ENCODE peak calls at places on chromosomes 4 and X, in four cellular contexts. One of them, this sample, is unnamed.

GRCh38 chr4:68011684-68012083 is 48.4 kb upstream of the TMPRSS11A start:
- DNase-seq in lower lobe of right lung: no peak
- DNase-seq in CD8-positive, alpha-beta T cell: no peak
- DNase-seq in tibial artery: no peak
- DNase-seq in this sample: no peak

GRCh38 chrX:96909291-96909690 is 25.6 kb downstream of the RPA4 start:
- DNase-seq in lower lobe of right lung: no peak
- DNase-seq in CD8-positive, alpha-beta T cell: no peak
- DNase-seq in tibial artery: no peak
- DNase-seq in this sample: no peak

GRCh38 chr4:169263791-169264392 is 6.9 kb downstream of the SH3RF1 start:
- DNase-seq in lower lobe of right lung: peak; percentile 71
- DNase-seq in CD8-positive, alpha-beta T cell: no peak
- DNase-seq in tibial artery: no peak
- DNase-seq in this sample: no peak

GRCh38 chr4:71771613-71772012 is 12.3 kb downstream of the GC start:
- DNase-seq in lower lobe of right lung: no peak
- DNase-seq in CD8-positive, alpha-beta T cell: no peak
- DNase-seq in tibial artery: no peak
- DNase-seq in this sample: no peak

GRCh38 chr4:184748251-184748652 is 14.4 kb upstream of the CENPU start:
- DNase-seq in lower lobe of right lung: peak; percentile 68
- DNase-seq in CD8-positive, alpha-beta T cell: no peak
- DNase-seq in tibial artery: no peak
- DNase-seq in this sample: peak; percentile 61

GRCh38 chrX:53281321-53281822 is at the start of gene IQSEC2:
- DNase-seq in lower lobe of right lung: peak; percentile 86
- DNase-seq in CD8-positive, alpha-beta T cell: no peak
- DNase-seq in tibial artery: peak; percentile 93
- DNase-seq in this sample: peak; percentile 19

GRCh38 chrX:107700317-107700774 is 72.0 kb downstream of the PRPS1 start:
- DNase-seq in lower lobe of right lung: no peak
- DNase-seq in CD8-positive, alpha-beta T cell: no peak
- DNase-seq in tibial artery: peak; percentile 73
- DNase-seq in this sample: peak; percentile 66

GRCh38 chrX:130393451-130394074 is 8.1 kb upstream of the GPR119 start:
- DNase-seq in lower lobe of right lung: no peak
- DNase-seq in CD8-positive, alpha-beta T cell: no peak
- DNase-seq in tibial artery: no peak
- DNase-seq in this sample: no peak

GRCh38 chr4:73573794-73574528 is 46.3 kb downstream of the RASSF6 start:
- DNase-seq in lower lobe of right lung: peak; percentile 48
- DNase-seq in CD8-positive, alpha-beta T cell: peak; percentile 4
- DNase-seq in tibial artery: no peak
- DNase-seq in this sample: peak; percentile 64

GRCh38 chr4:74394476-74395136 is 29.7 kb downstream of the EREG start:
- DNase-seq in lower lobe of right lung: no peak
- DNase-seq in CD8-positive, alpha-beta T cell: no peak
- DNase-seq in tibial artery: no peak
- DNase-seq in this sample: no peak

GRCh38 chr4:112130903-112131302 is 14.4 kb upstream of the FAM241A start:
- DNase-seq in lower lobe of right lung: no peak
- DNase-seq in CD8-positive, alpha-beta T cell: no peak
- DNase-seq in tibial artery: no peak
- DNase-seq in this sample: no peak

GRCh38 chrX:5646818-5647217 is 581.8 kb downstream of the NLGN4X start:
- DNase-seq in lower lobe of right lung: no peak
- DNase-seq in CD8-positive, alpha-beta T cell: no peak
- DNase-seq in tibial artery: no peak
- DNase-seq in this sample: no peak

GRCh38 chrX:47169726-47170515 is 23.7 kb upstream of the UBA1 start:
- DNase-seq in lower lobe of right lung: no peak
- DNase-seq in CD8-positive, alpha-beta T cell: no peak
- DNase-seq in tibial artery: no peak
- DNase-seq in this sample: peak; percentile 59

GRCh38 chrX:48511561-48511960 is 2.8 kb downstream of the PORCN start:
- DNase-seq in lower lobe of right lung: no peak
- DNase-seq in CD8-positive, alpha-beta T cell: no peak
- DNase-seq in tibial artery: no peak
- DNase-seq in this sample: no peak

GRCh38 chr4:73698217-73698616 is 42.2 kb upstream of the CXCL8 start:
- DNase-seq in lower lobe of right lung: no peak
- DNase-seq in CD8-positive, alpha-beta T cell: no peak
- DNase-seq in tibial artery: no peak
- DNase-seq in this sample: no peak

GRCh38 chrX:53445977-53446376 is 11.8 kb upstream of the HSD17B10 start:
- DNase-seq in lower lobe of right lung: peak; percentile 45
- DNase-seq in CD8-positive, alpha-beta T cell: peak; percentile 41
- DNase-seq in tibial artery: no peak
- DNase-seq in this sample: no peak

GRCh38 chr4:13546855-13547562 is 2.7 kb upstream of the NKX3-2 start:
- DNase-seq in lower lobe of right lung: no peak
- DNase-seq in CD8-positive, alpha-beta T cell: no peak
- DNase-seq in tibial artery: no peak
- DNase-seq in this sample: no peak

GRCh38 chrX:123878177-123878576 is 18.3 kb downstream of the XIAP start:
- DNase-seq in lower lobe of right lung: no peak
- DNase-seq in CD8-positive, alpha-beta T cell: no peak
- DNase-seq in tibial artery: no peak
- DNase-seq in this sample: no peak

GRCh38 chrX:123873956-123874355 is 14.1 kb downstream of the XIAP start:
- DNase-seq in lower lobe of right lung: no peak
- DNase-seq in CD8-positive, alpha-beta T cell: no peak
- DNase-seq in tibial artery: no peak
- DNase-seq in this sample: no peak

GRCh38 chrX:123876177-123876576 is 16.3 kb downstream of the XIAP start:
- DNase-seq in lower lobe of right lung: no peak
- DNase-seq in CD8-positive, alpha-beta T cell: no peak
- DNase-seq in tibial artery: no peak
- DNase-seq in this sample: no peak

GRCh38 chrX:123881330-123881729 is 21.5 kb downstream of the XIAP start:
- DNase-seq in lower lobe of right lung: no peak
- DNase-seq in CD8-positive, alpha-beta T cell: no peak
- DNase-seq in tibial artery: no peak
- DNase-seq in this sample: no peak

DNA sequence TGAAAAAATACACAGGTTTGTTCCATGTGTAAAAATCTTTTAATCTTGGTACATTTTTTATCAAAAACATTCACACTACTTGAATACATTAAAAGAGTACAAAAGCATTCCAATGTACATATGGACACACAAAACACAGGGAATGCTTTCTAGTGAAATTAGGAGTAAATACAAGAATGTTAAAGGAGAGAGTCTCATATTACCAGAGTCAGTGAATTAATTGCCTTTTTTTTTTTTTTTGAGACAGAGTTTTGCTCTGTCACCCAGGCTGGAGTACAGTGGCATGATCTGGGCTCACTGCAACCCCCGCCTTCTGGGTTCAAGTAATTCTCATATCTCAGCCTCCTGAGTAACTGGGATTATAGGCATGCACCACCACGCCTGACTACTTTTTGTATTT is 17.0 kb downstream of the XIAP start:
- DNase-seq in lower lobe of right lung: no peak
- DNase-seq in CD8-positive, alpha-beta T cell: no peak
- DNase-seq in tibial artery: no peak
- DNase-seq in this sample: no peak
- H3K27ac ChIP-seq in lower lobe of right lung: no peak overlapping the region
- H3K27ac ChIP-seq in CD8-positive, alpha-beta T cell: no peak overlapping the region
- H3K27ac ChIP-seq in tibial artery: no peak overlapping the region
- H3K27ac ChIP-seq in this sample: no peak overlapping the region

DNA sequence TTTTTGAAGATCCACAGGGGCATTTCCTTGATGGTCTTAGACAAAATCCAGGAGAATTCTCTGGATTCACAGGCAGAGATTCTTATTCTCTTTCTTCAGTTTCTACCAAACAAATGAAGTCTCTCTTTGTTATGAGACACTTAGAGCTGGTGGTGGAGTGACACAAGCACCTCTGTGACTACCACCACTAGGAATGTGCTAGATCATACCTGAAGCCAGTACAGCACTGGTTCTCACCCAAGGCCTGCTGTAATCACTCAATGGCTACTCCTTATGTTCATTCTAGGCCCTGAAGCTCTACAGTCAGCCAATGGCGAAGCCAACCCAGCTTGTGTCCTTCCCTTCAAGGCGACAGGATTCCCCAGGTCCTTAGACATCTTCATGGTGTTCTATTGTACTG is 482.3 kb downstream of the TRAM1L1 start:
- DNase-seq in lower lobe of right lung: no peak
- DNase-seq in CD8-positive, alpha-beta T cell: no peak
- DNase-seq in tibial artery: no peak
- DNase-seq in this sample: no peak
- H3K4me1 ChIP-seq in lower lobe of right lung: no peaks in the 10 kb centered on the region
- H3K4me1 ChIP-seq in CD8-positive, alpha-beta T cell: no peaks in the 10 kb centered on the region
- H3K4me1 ChIP-seq in tibial artery: no peaks in the 10 kb centered on the region
- H3K4me1 ChIP-seq in this sample: no peaks in the 10 kb centered on the region

DNA sequence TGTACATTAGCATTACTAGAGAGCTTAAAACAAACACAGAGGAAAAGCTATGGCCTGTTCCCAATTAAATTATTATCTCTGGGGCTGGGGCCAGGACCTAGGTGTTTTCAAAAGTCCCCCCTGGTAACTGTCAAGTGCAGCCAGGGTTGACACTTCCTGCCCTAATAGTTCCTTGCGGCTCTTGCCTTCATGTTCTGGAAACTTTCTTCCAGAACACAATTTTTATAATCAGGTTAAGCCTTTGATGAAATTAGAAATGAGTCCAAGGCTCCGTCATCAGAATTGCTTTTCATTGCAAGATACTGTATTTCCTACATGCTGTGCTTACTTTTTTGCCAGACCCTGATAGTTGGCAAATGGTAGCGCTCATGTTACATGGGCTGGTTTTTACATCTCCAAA is 229.6 kb downstream of the UNC5C start:
- DNase-seq in lower lobe of right lung: no peak
- DNase-seq in CD8-positive, alpha-beta T cell: no peak
- DNase-seq in tibial artery: no peak
- DNase-seq in this sample: no peak
- H3K27ac ChIP-seq in lower lobe of right lung: no peak overlapping the region
- H3K27ac ChIP-seq in CD8-positive, alpha-beta T cell: no peak overlapping the region
- H3K27ac ChIP-seq in tibial artery: no peak overlapping the region
- H3K27ac ChIP-seq in this sample: no peak overlapping the region

GRCh38 chr4:158777423-158777822 is 8.6 kb downstream of the FNIP2 start:
- DNase-seq in lower lobe of right lung: no peak
- DNase-seq in CD8-positive, alpha-beta T cell: no peak
- DNase-seq in tibial artery: no peak
- DNase-seq in this sample: no peak
- H3K4me1 ChIP-seq in lower lobe of right lung: peaks cover 53% of the 10 kb centered on the region
- H3K4me1 ChIP-seq in CD8-positive, alpha-beta T cell: peaks cover 7% of the 10 kb centered on the region
- H3K4me1 ChIP-seq in tibial artery: peaks cover 28% of the 10 kb centered on the region
- H3K4me1 ChIP-seq in this sample: peaks cover 5% of the 10 kb centered on the region

DNA sequence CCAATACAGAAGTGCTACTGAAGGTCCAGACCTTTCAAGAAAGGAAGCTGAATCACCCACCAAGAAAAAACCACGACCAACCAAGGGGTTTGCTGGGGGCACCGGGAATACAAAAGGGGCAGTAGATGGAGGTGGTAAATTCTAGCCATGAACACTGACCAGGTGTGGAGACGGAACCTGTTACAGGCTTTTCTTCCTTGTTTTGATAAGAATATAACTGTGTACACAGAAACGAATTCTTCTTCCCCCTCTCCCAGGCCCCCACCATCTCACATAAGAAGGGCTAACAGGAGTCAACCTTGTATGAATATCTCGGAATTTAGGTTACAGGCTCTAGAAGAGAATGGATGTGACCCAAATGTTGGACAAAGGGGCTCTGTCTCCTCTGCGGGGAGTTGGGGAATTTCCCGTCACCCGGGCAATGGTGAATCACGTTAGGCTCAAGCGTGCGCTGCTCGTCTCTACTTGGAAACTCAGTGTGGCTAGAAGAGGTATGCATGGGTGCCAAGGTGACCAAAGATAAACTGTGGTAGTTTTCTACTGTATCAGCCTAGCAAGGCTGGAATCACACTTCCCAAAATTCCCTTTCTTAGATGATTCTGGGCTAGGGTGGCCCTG is 87.0 kb downstream of the AFAP1 start:
- DNase-seq in lower lobe of right lung: no peak
- DNase-seq in CD8-positive, alpha-beta T cell: no peak
- DNase-seq in tibial artery: no peak
- DNase-seq in this sample: no peak
- H3K27ac ChIP-seq in lower lobe of right lung: no peak overlapping the region
- H3K27ac ChIP-seq in CD8-positive, alpha-beta T cell: no peak overlapping the region
- H3K27ac ChIP-seq in tibial artery: no peak overlapping the region
- H3K27ac ChIP-seq in this sample: no peak overlapping the region

GRCh38 chr4:55851885-55852284 is 1.6 kb upstream of the EXOC1 start:
- DNase-seq in lower lobe of right lung: no peak
- DNase-seq in CD8-positive, alpha-beta T cell: peak; percentile 13
- DNase-seq in tibial artery: no peak
- DNase-seq in this sample: no peak

GRCh38 chr4:55849724-55850123 is 3.7 kb upstream of the EXOC1 start:
- DNase-seq in lower lobe of right lung: no peak
- DNase-seq in CD8-positive, alpha-beta T cell: no peak
- DNase-seq in tibial artery: no peak
- DNase-seq in this sample: no peak

GRCh38 chr4:55853484-55854046 is at the start of gene EXOC1:
- DNase-seq in lower lobe of right lung: peak; percentile 100
- DNase-seq in CD8-positive, alpha-beta T cell: peak; percentile 98
- DNase-seq in tibial artery: peak; percentile 99
- DNase-seq in this sample: peak; percentile 95

GRCh38 chr4:55857586-55857985 is 4.1 kb downstream of the EXOC1 start:
- DNase-seq in lower lobe of right lung: no peak
- DNase-seq in CD8-positive, alpha-beta T cell: no peak
- DNase-seq in tibial artery: no peak
- DNase-seq in this sample: no peak

GRCh38 chr4:55854132-55854531 is 684 bp downstream of the EXOC1 start:
- DNase-seq in lower lobe of right lung: no peak
- DNase-seq in CD8-positive, alpha-beta T cell: no peak
- DNase-seq in tibial artery: no peak
- DNase-seq in this sample: no peak
- H3K4me1 ChIP-seq in lower lobe of right lung: peaks cover 20% of the 10 kb centered on the region
- H3K4me1 ChIP-seq in CD8-positive, alpha-beta T cell: peaks cover 40% of the 10 kb centered on the region
- H3K4me1 ChIP-seq in tibial artery: peaks cover 15% of the 10 kb centered on the region
- H3K4me1 ChIP-seq in this sample: no peaks in the 10 kb centered on the region

GRCh38 chrX:18995216-18995615 is 11.3 kb upstream of the PHKA2 start:
- DNase-seq in lower lobe of right lung: no peak
- DNase-seq in CD8-positive, alpha-beta T cell: no peak
- DNase-seq in tibial artery: no peak
- DNase-seq in this sample: no peak
- H3K27ac ChIP-seq in lower lobe of right lung: no peak overlapping the region
- H3K27ac ChIP-seq in CD8-positive, alpha-beta T cell: no peak overlapping the region
- H3K27ac ChIP-seq in tibial artery: no peak overlapping the region
- H3K27ac ChIP-seq in this sample: no peak overlapping the region

DNA sequence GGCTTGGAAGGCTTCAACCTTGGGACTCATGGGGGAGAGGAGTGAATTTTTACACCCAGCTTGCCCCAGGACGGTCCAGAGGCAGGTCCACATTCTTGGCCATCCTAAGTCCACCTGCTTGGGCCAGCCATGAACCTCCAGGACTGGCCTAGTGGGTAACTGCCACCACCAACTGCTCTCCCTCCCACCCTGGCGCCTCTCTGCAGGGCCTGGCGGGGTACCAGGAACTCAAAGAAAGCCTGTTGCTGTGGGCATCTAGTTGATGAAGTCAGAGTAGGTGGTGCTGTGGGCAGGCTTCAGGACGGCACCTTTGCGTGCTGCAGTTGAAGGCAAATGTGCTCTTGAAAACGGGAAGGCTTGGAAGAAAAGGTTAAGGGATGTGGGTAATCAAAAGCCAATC is 12.0 kb downstream of the BCOR start:
- DNase-seq in lower lobe of right lung: no peak
- DNase-seq in CD8-positive, alpha-beta T cell: no peak
- DNase-seq in tibial artery: peak; percentile 80
- DNase-seq in this sample: no peak
- H3K4me1 ChIP-seq in lower lobe of right lung: peaks cover 59% of the 10 kb centered on the region
- H3K4me1 ChIP-seq in CD8-positive, alpha-beta T cell: peaks cover 69% of the 10 kb centered on the region
- H3K4me1 ChIP-seq in tibial artery: peaks cover 77% of the 10 kb centered on the region
- H3K4me1 ChIP-seq in this sample: peaks cover 24% of the 10 kb centered on the region

GRCh38 chr4:174523003-174523693 is 860 bp upstream of the HPGD start:
- DNase-seq in lower lobe of right lung: no peak
- DNase-seq in CD8-positive, alpha-beta T cell: peak; percentile 4
- DNase-seq in tibial artery: no peak
- DNase-seq in this sample: no peak
- H3K27ac ChIP-seq in lower lobe of right lung: peak overlapping the region; percentile 87
- H3K27ac ChIP-seq in CD8-positive, alpha-beta T cell: peak overlapping the region; percentile 65
- H3K27ac ChIP-seq in tibial artery: peak overlapping the region; percentile 25
- H3K27ac ChIP-seq in this sample: no peak overlapping the region